ENCODE peak calls at places on chromosomes 7 and 10, in ten cellular contexts. D, O, G, K, T, C, J, X, P and S are unnamed samples.

GRCh38 chr7:113383638-113384037 is 265.3 kb upstream of the SMIM30 start:
- DNase-seq in J (no peak), P (no peak), O (no peak), D (no peak), X (no peak), G (no peak), T (no peak), K (no peak), C (no peak), S (no peak)

GRCh38 chr10:71015674-71016073 is 127.3 kb upstream of the PCBD1 start:
- DNase-seq in J (no peak), X (no peak), P (no peak), O (no peak), G (no peak), D (no peak), T (no peak), C (no peak), K (no peak), S (no peak)

GRCh38 chr7:133770863-133771492 is 356.2 kb upstream of the LRGUK start:
- DNase-seq in P (peak), X (no peak), C (no peak), J (peak), K (no peak), O (no peak), T (no peak), G (peak), D (no peak), S (no peak)

GRCh38 chr7:140726304-140726703 is 29.8 kb downstream of the NDUFB2 start:
- DNase-seq in T (no peak), P (peak), X (no peak), K (no peak), D (no peak), J (peak), C (no peak), O (peak), G (no peak), S (no peak)

GRCh38 chr10:125560947-125561346 is 122.0 kb downstream of the TEX36 start:
- DNase-seq in P (no peak), X (no peak), D (no peak), O (no peak), T (no peak), K (no peak), G (no peak), J (no peak), C (no peak), S (no peak)

GRCh38 chr7:48182736-48183369 is 11.6 kb downstream of the ABCA13 start:
- DNase-seq in G (no peak), X (no peak), P (peak), C (no peak), D (no peak), T (no peak), J (peak), O (no peak), K (no peak), S (no peak)

GRCh38 chr10:104577861-104578480 is 63.1 kb upstream of the SORCS3 start:
- DNase-seq in D (no peak), G (no peak), K (no peak), P (no peak), C (no peak), O (no peak), X (no peak), T (no peak), J (peak), S (no peak)

GRCh38 chr10:36725581-36726520 is 399.5 kb upstream of the ANKRD30A start:
- DNase-seq in X (no peak), J (peak), T (no peak), D (no peak), C (no peak), K (no peak), O (peak), P (peak), G (no peak), S (peak)

GRCh38 chr7:129990403-129991192 is 37.8 kb upstream of the UBE2H start:
- DNase-seq in T (no peak), O (no peak), J (no peak), C (no peak), G (no peak), P (no peak), X (no peak), K (no peak), D (no peak), S (no peak)

GRCh38 chr7:99791021-99791420 is 7.0 kb upstream of the CYP3A4 start:
- DNase-seq in D (no peak), T (no peak), P (peak), J (no peak), G (no peak), O (no peak), K (no peak), X (no peak), C (no peak), S (no peak)

GRCh38 chr10:132783865-132784581 is 1.9 kb downstream of the NKX6-2 start:
- DNase-seq in G (no peak), K (no peak), X (no peak), J (no peak), P (no peak), O (no peak), T (no peak), C (no peak), D (no peak), S (no peak)

GRCh38 chr10:121658111-121658510 is 59.9 kb upstream of the FGFR2 start:
- DNase-seq in O (no peak), T (no peak), X (peak), J (no peak), K (no peak), C (no peak), D (no peak), G (no peak), P (no peak), S (no peak)

GRCh38 chr7:101532000-101532399 is 97.1 kb downstream of the MYL10 start:
- DNase-seq in X (no peak), D (no peak), G (no peak), C (no peak), K (no peak), P (no peak), T (no peak), O (no peak), J (no peak), S (no peak)

GRCh38 chr7:151844080-151844827 is 32.7 kb downstream of the PRKAG2 start:
- DNase-seq in D (no peak), K (no peak), X (no peak), G (peak), T (no peak), J (peak), P (peak), O (peak), C (peak), S (no peak)

GRCh38 chr7:104642551-104642950 is 314.1 kb downstream of the LHFPL3 start:
- DNase-seq in J (no peak), D (no peak), O (no peak), T (no peak), C (no peak), X (no peak), P (no peak), K (no peak), G (no peak), S (no peak)

GRCh38 chr10:71621783-71622526 is 97.6 kb downstream of the C10orf105 start:
- DNase-seq in J (peak), O (no peak), C (no peak), G (peak), T (no peak), K (peak), X (no peak), P (peak), D (no peak), S (no peak)

GRCh38 chr10:93180402-93181040 is 106.8 kb downstream of the CYP26A1 start:
- DNase-seq in X (peak), P (peak), O (no peak), C (no peak), D (peak), T (peak), G (no peak), J (peak), K (peak), S (no peak)

GRCh38 chr10:14507156-14507555 is 176.4 kb upstream of the FRMD4A start:
- DNase-seq in O (no peak), P (no peak), J (no peak), T (no peak), C (no peak), G (no peak), D (no peak), K (no peak), X (no peak), S (no peak)

GRCh38 chr7:30645661-30646060 is 36.6 kb downstream of the CRHR2 start:
- DNase-seq in X (peak), D (no peak), G (no peak), P (no peak), C (no peak), T (no peak), J (no peak), O (no peak), K (no peak), S (no peak)

GRCh38 chr7:33757563-33758165 is 147.7 kb upstream of the BMPER start:
- DNase-seq in K (peak), P (peak), T (no peak), D (peak), O (peak), G (peak), X (no peak), J (peak), C (no peak), S (peak)

GRCh38 chr7:102973096-102973802 is 60.4 kb downstream of the LRRC17 start:
- DNase-seq in D (no peak), J (no peak), X (no peak), G (no peak), T (no peak), K (peak), P (peak), O (no peak), C (no peak), S (no peak)

GRCh38 chr7:102976493-102976892 is 63.7 kb downstream of the LRRC17 start:
- DNase-seq in G (no peak), K (no peak), P (no peak), T (no peak), C (no peak), O (no peak), J (no peak), X (no peak), D (no peak), S (no peak)

GRCh38 chr7:102978280-102978679 is 65.5 kb downstream of the LRRC17 start:
- DNase-seq in K (peak), J (peak), D (no peak), T (peak), C (no peak), G (peak), O (peak), X (no peak), P (peak), S (no peak)

GRCh38 chr7:102975854-102976253 is 63.1 kb downstream of the LRRC17 start:
- DNase-seq in C (no peak), P (no peak), T (no peak), K (no peak), D (no peak), X (no peak), J (no peak), O (no peak), G (no peak), S (no peak)

DNA sequence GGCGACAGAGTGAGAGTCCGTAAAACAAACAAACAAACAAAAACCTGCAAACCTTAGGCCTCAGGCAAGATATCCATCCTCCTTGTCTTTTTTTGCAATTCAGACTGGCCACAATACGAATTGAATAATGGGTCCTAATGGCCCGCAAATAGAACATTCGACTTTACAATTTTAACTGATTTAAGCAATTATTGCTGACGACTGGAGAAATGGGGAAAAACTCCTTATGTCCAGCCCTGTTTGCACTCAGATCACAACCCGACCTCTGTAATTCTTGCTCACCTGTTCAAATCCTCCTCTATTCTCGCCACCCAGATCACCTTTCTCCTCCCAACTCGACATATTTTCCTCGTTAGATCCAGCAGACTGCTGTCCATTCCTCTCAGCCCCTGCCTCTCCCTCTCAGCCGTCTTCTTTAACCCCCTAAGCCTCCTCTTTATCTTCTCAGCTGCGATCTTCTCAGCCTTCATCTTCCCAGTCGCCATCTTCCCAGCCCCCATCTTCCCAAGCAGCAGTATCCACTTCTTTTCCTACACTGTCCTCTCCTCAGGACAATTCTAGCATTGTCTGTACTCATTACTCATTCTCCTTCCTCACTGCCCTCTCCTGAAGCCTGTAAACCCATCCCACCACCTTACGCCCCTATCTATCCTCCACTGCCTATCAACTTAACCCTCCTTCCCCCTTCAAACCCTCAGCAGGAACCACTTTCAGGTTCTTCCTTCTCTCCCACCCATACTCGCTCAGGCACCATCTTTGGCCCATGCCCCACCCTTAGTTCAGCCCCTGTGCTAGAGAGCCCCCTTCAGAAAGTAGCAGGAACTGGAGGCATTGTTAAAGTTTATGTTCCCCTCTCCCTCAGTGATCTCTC is 61.8 kb downstream of the LRRC17 start:
- DNase-seq in K (no peak), C (no peak), J (no peak), G (no peak), P (no peak), T (no peak), D (no peak), O (no peak), X (no peak), S (no peak)
- TF ChIP-seq CTCF in K (no peak), C (peak), J (peak), G (no peak), P (peak), T (no peak), D (no peak), O (no peak), X (no peak), S (no peak)

GRCh38 chr10:76675951-76676587 is 961.5 kb downstream of the KCNMA1 start:
- DNase-seq in K (peak), D (peak), T (peak), P (peak), X (peak), O (no peak), C (no peak), G (no peak), J (peak), S (no peak)
- TF ChIP-seq CTCF in K (no peak), D (no peak), T (peak), P (no peak), X (no peak), O (no peak), C (no peak), G (no peak), J (no peak), S (no peak)

DNA sequence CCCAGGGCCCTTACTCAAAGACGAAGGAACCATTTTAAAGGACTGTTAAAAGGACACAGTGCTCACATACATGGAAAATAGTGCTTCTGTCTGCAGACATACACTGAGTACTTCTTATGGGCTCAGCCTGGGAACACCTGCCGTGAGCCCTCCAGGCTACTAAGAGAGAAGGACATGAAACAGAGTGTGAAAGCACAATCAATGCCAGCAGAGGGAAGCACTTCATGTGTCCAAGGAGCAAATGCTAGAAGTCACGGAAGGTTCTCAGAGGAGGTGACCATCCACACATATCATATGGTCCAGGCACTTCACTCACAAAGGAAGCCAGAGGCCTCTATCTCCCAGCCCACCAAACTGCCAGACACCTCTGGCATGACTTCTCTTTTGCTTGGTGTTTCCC is 15.5 kb downstream of the ELMO1 start:
- DNase-seq in J (no peak), G (no peak), O (no peak), C (no peak), X (peak), K (peak), T (no peak), D (no peak), P (no peak), S (no peak)
- TF ChIP-seq CTCF in J (no peak), G (no peak), O (peak), C (no peak), X (no peak), K (no peak), T (no peak), D (no peak), P (no peak), S (no peak)

DNA sequence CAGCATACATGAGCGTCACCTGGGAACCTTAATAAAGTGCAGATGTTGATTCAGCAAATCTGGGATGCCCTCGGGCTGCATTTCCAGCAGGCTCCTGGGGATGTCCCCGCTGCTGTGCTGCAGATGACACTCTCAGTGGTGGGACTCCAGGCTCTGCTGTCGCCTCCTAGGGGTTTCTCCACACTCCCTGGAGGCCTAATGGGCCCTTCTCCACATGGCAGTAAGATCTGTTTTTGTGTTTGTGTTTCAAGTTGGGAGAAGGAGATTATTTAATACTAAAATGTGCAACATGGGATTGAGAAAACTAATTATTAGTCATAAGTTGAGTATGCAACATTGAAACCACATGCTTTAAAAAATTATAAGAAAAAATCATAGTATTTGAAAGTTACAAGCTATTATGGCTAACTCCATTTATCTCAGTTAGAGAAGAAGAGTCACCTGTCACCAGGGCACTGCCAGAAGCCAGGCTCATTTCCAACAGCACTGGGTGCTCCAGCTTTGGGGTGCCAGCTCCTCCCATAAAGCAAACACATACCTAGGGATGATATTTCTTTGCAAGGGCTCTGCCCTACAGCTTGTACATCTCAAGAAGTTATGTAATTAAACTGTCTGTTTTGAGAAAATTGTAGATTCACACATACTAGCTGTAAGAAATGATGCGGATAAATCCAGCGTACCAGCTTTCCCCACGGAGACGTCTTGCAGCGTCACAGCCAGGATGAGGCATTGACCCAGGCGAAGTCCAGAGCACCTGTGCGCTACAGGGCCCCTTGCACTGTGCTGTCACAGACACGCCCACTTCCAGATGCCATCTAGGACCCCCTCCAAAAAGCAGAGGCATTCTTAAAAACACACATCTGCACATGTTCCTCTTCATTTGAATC is 106.4 kb downstream of the EGFR start:
- DNase-seq in O (no peak), K (no peak), C (no peak), X (peak), P (peak), J (peak), T (no peak), G (no peak), D (no peak), S (no peak)
- TF ChIP-seq CTCF in O (no peak), K (no peak), C (no peak), X (no peak), P (peak), J (peak), T (no peak), G (no peak), D (no peak), S (no peak)

DNA sequence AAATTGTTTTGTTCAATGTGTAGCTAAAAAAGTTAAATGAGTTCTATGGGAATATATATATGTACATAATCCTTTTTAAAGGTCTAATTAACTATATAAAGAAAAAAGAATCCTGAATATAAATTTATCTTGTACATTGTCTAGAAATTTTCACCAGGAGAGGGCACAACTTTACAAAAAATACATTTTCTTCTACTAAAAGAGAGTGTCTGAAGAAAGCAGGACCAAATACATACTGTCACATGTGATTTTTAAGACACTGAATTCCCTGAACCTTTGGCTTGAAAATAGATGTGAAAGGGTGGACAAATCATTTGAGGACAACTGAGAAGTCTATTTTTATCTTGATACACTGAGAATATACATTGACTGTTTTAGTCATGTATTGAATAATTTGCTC is 204.3 kb downstream of the DGKB start:
- DNase-seq in X (no peak), P (peak), D (no peak), C (no peak), G (no peak), K (no peak), T (no peak), O (no peak), J (peak), S (no peak)
- TF ChIP-seq CTCF in X (no peak), P (no peak), D (no peak), C (no peak), G (peak), K (no peak), T (no peak), O (no peak), J (no peak), S (no peak)

GRCh38 chr10:49115015-49115795 is at the start of gene VSTM4:
- DNase-seq in K (no peak), X (peak), J (peak), O (no peak), C (no peak), G (no peak), T (no peak), D (no peak), P (peak), S (peak)
- TF ChIP-seq CTCF in K (no peak), X (no peak), J (no peak), O (no peak), C (no peak), G (no peak), T (no peak), D (no peak), P (no peak), S (no peak)